ENCODE peak calls at places on chromosome 5, in nine cellular contexts. D, K, M, V, U, R, E, T and F are unnamed samples.
A peak's percentile ranks its signal among the peaks of the same experiment; 100 is the strongest.

GRCh38 chr5:36606437-36607113 is at the start of gene SLC1A3:
- DNase-seq in T (peak; percentile 66), E (peak; percentile 74), M (peak; percentile 41), U (no peak), K (peak; percentile 71), D (peak; percentile 53), V (peak; percentile 80), R (peak; percentile 75), F (peak; percentile 86)

GRCh38 chr5:109739741-109740140 is 50.0 kb downstream of the MAN2A1 start:
- DNase-seq in V (peak; percentile 39), E (no peak), K (no peak), M (no peak), T (peak; percentile 78), R (no peak), D (no peak), U (peak; percentile 23), F (peak; percentile 76)

GRCh38 chr5:94793113-94793815 is 174.8 kb downstream of the SLF1 start:
- DNase-seq in V (peak; percentile 15), R (no peak), M (no peak), U (no peak), E (no peak), K (no peak), T (no peak), D (no peak), F (no peak)

GRCh38 chr5:18314192-18314778 is 680.0 kb downstream of the TAF11L14 start:
- DNase-seq in R (no peak), M (no peak), V (peak; percentile 66), E (peak; percentile 6), U (no peak), D (no peak), T (no peak), K (no peak), F (no peak)

GRCh38 chr5:534743-535671 is 10.8 kb upstream of the SLC9A3 start:
- DNase-seq in K (no peak), D (no peak), T (no peak), U (no peak), V (no peak), M (no peak), R (no peak), E (no peak), F (no peak)

GRCh38 chr5:143947313-143947712 is 135.4 kb downstream of the HMHB1 start:
- DNase-seq in E (no peak), M (no peak), U (no peak), D (no peak), T (no peak), K (no peak), R (no peak), V (no peak), F (no peak)

GRCh38 chr5:31036407-31036806 is 157.1 kb upstream of the CDH6 start:
- DNase-seq in T (no peak), R (no peak), D (no peak), U (no peak), K (no peak), E (no peak), M (no peak), V (peak; percentile 73), F (no peak)

GRCh38 chr5:1754531-1755220 is 45.0 kb downstream of the MRPL36 start:
- DNase-seq in T (peak; percentile 18), E (no peak), D (peak; percentile 7), U (no peak), V (no peak), M (no peak), K (no peak), R (peak; percentile 42), F (no peak)

GRCh38 chr5:141677415-141677814 is 4.6 kb downstream of the ARAP3 start:
- DNase-seq in V (peak; percentile 7), K (no peak), D (no peak), R (no peak), U (no peak), E (no peak), T (peak; percentile 62), M (no peak), F (peak; percentile 89)

GRCh38 chr5:56314536-56314935 is 81.4 kb upstream of the ANKRD55 start:
- DNase-seq in T (peak; percentile 38), E (no peak), R (no peak), D (no peak), U (peak; percentile 11), M (no peak), K (no peak), V (peak; percentile 7), F (peak; percentile 64)

GRCh38 chr5:25095261-25095660 is 450.5 kb upstream of the CDH10 start:
- DNase-seq in T (no peak), K (no peak), E (no peak), V (no peak), M (no peak), U (no peak), R (no peak), D (no peak), F (no peak)

GRCh38 chr5:71576241-71576640 is 10.9 kb upstream of the MCCC2 start:
- DNase-seq in R (no peak), D (no peak), T (no peak), K (no peak), V (no peak), U (no peak), M (no peak), E (no peak), F (no peak)

GRCh38 chr5:137575847-137576246 is 76.7 kb upstream of the SPOCK1 start:
- DNase-seq in V (peak; percentile 95), K (no peak), D (no peak), R (no peak), E (no peak), M (no peak), U (no peak), T (no peak), F (no peak)

GRCh38 chr5:84437673-84438315 is 53.1 kb upstream of the EDIL3 start:
- DNase-seq in T (no peak), V (peak; percentile 84), U (no peak), R (no peak), D (no peak), E (peak; percentile 34), M (no peak), K (no peak), F (no peak)

DNA sequence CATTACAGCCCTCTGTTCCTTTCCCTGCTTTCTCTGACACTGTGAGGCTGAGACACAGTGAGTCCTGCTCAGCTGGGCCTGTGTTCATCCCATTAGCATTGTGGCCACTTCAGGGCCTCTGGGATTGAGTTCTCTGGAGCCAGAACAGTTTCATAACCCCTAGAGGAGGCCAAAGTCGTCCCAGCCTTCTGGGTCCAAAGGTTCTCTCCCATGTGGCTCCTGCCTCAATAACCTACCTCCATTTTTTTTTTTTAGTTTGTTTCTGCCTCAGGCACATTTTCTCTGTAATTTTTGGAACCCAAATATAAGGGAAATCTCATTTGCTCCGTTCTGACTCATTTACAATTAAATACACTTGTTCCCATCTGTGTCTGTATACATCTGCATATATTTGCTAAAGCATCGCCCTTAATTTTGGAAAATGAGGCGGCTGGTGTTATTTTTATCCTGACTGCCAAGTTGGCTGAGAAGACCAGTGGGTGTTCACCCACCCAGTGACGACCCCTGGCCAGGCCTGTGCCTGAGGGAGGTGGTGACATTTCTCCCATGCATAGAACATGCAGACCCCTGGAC is 27.3 kb upstream of the CTNNA1 start:
- DNase-seq in D (no peak), R (no peak), M (peak; percentile 38), K (no peak), T (no peak), E (no peak), U (no peak), V (no peak), F (peak; percentile 68)
- H3K27ac ChIP-seq in D (peak overlapping the region; percentile 20), R (peak overlapping the region; percentile 54), M (peak overlapping the region; percentile 68), K (no peak overlapping the region), T (no peak overlapping the region), E (peak overlapping the region; percentile 69), U (peak overlapping the region; percentile 74), V (no peak overlapping the region), F (peak overlapping the region; percentile 74)

GRCh38 chr5:135826221-135826525 is 8.3 kb upstream of the SLC25A48 start:
- DNase-seq in K (no peak), M (no peak), R (no peak), E (no peak), D (no peak), U (no peak), V (no peak), T (no peak), F (peak; percentile 41)

GRCh38 chr5:135822959-135823358 is 11.5 kb upstream of the SLC25A48 start:
- DNase-seq in T (no peak), E (no peak), K (no peak), D (no peak), M (no peak), U (no peak), V (no peak), R (no peak), F (peak; percentile 36)

GRCh38 chr5:135823799-135824366 is 10.6 kb upstream of the SLC25A48 start:
- DNase-seq in K (no peak), T (no peak), R (no peak), V (no peak), U (no peak), D (no peak), M (no peak), E (no peak), F (peak; percentile 34)

GRCh38 chr5:135825373-135826220 is 8.9 kb upstream of the SLC25A48 start:
- DNase-seq in R (no peak), V (no peak), E (no peak), M (no peak), T (no peak), U (no peak), D (no peak), K (no peak), F (peak; percentile 72)

GRCh38 chr5:135824541-135825041 is 9.9 kb upstream of the SLC25A48 start:
- DNase-seq in T (no peak), K (no peak), E (no peak), U (no peak), D (no peak), V (no peak), M (no peak), R (no peak), F (peak; percentile 47)
- H3K9me3 ChIP-seq in T (no peaks in the 10 kb centered on the region), K (no peaks in the 10 kb centered on the region), E (no peaks in the 10 kb centered on the region), U (no peaks in the 10 kb centered on the region), D (no peaks in the 10 kb centered on the region), V (no peaks in the 10 kb centered on the region), M (no peaks in the 10 kb centered on the region), R (no peaks in the 10 kb centered on the region), F (no peaks in the 10 kb centered on the region)

GRCh38 chr5:176627582-176627981 is 2.8 kb downstream of the SNCB start:
- DNase-seq in V (no peak), R (no peak), K (no peak), T (no peak), D (no peak), U (no peak), M (no peak), E (no peak), F (no peak)
- H3K27me3 ChIP-seq in V (peaks cover 7% of the 10 kb centered on the region), R (peaks cover 95% of the 10 kb centered on the region), K (no peaks in the 10 kb centered on the region), T (peaks cover 6% of the 10 kb centered on the region), D (peaks cover 32% of the 10 kb centered on the region), U (peaks cover 27% of the 10 kb centered on the region), M (peaks cover 98% of the 10 kb centered on the region), E (no peaks in the 10 kb centered on the region), F (peaks cover 76% of the 10 kb centered on the region)

GRCh38 chr5:32981061-32981460 is 269.9 kb downstream of the NPR3 start:
- DNase-seq in T (no peak), M (no peak), D (no peak), V (no peak), R (no peak), K (no peak), U (no peak), E (no peak), F (no peak)

GRCh38 chr5:32989815-32990214 is 278.7 kb downstream of the NPR3 start:
- DNase-seq in T (no peak), K (no peak), V (no peak), M (no peak), E (no peak), U (no peak), R (no peak), D (no peak), F (no peak)

GRCh38 chr5:32990593-32991415 is 279.7 kb downstream of the NPR3 start:
- DNase-seq in U (no peak), M (no peak), K (no peak), E (no peak), T (no peak), V (no peak), R (no peak), D (no peak), F (no peak)

GRCh38 chr5:32984851-32985250 is 273.7 kb downstream of the NPR3 start:
- DNase-seq in M (no peak), K (no peak), V (peak; percentile 73), D (no peak), T (no peak), R (no peak), U (no peak), E (no peak), F (no peak)
- H3K27ac ChIP-seq in M (no peak overlapping the region), K (no peak overlapping the region), V (peak overlapping the region; percentile 90), D (no peak overlapping the region), T (no peak overlapping the region), R (no peak overlapping the region), U (no peak overlapping the region), E (no peak overlapping the region), F (no peak overlapping the region)